ENCODE peak calls at places on chromosomes 13 and 19, in nine cellular contexts. D, M, A, V, I, C, T, E and Y are unnamed samples.

GRCh38 chr19:56076413-56076998 is 44.6 kb downstream of the ZNF787 start:
- DNase-seq in D (no peak), M (peak), A (peak), V (peak), I (peak), C (peak), T (peak), E (peak), Y (peak)

GRCh38 chr19:40190891-40191835 is at the start of gene MAP3K10:
- DNase-seq in D (peak), M (peak), A (peak), V (peak), I (peak), C (peak), T (peak), E (peak), Y (peak)

GRCh38 chr19:55370305-55370988 is at the start of gene IL11:
- DNase-seq in D (no peak), M (no peak), A (no peak), V (no peak), I (no peak), C (peak), T (no peak), E (peak), Y (no peak)

GRCh38 chr19:1780272-1780957 is 27.1 kb downstream of the ONECUT3 start:
- DNase-seq in D (no peak), M (no peak), A (no peak), V (no peak), I (no peak), C (peak), T (no peak), E (peak), Y (peak)

GRCh38 chr13:111893071-111893606 is 173.8 kb upstream of the SOX1 start:
- DNase-seq in D (no peak), M (no peak), A (peak), V (no peak), I (no peak), C (no peak), T (no peak), E (no peak), Y (no peak)

GRCh38 chr13:67438465-67438864 is 208.3 kb upstream of the PCDH9 start:
- DNase-seq in D (no peak), M (no peak), A (peak), V (no peak), I (no peak), C (peak), T (no peak), E (no peak), Y (no peak)

GRCh38 chr13:99642006-99642405 is 140.7 kb downstream of the TM9SF2 start:
- DNase-seq in D (no peak), M (no peak), A (no peak), V (no peak), I (no peak), C (no peak), T (no peak), E (no peak), Y (no peak)

GRCh38 chr13:80033286-80033685 is 307.6 kb downstream of the SPRY2 start:
- DNase-seq in D (no peak), M (no peak), A (no peak), V (no peak), I (no peak), C (peak), T (no peak), E (no peak), Y (no peak)

GRCh38 chr19:42032428-42032827 is 37.6 kb downstream of the GRIK5 start:
- DNase-seq in D (no peak), M (no peak), A (no peak), V (no peak), I (no peak), C (peak), T (no peak), E (no peak), Y (peak)

GRCh38 chr13:113420833-113421600 is 32.3 kb downstream of the ADPRHL1 start:
- DNase-seq in D (no peak), M (no peak), A (no peak), V (no peak), I (no peak), C (no peak), T (no peak), E (no peak), Y (no peak)

GRCh38 chr19:38837656-38838121 is 6.1 kb upstream of the ECH1 start:
- DNase-seq in D (no peak), M (no peak), A (no peak), V (no peak), I (no peak), C (peak), T (no peak), E (peak), Y (peak)

GRCh38 chr19:6110360-6110977 is at the start of gene RFX2:
- DNase-seq in D (peak), M (peak), A (peak), V (peak), I (peak), C (peak), T (peak), E (peak), Y (peak)

GRCh38 chr13:40318366-40318765 is 348.1 kb downstream of the FOXO1 start:
- DNase-seq in D (no peak), M (no peak), A (peak), V (no peak), I (peak), C (no peak), T (peak), E (peak), Y (peak)

GRCh38 chr13:107450931-107451330 is 764.4 kb downstream of the LIG4 start:
- DNase-seq in D (peak), M (peak), A (no peak), V (no peak), I (no peak), C (peak), T (no peak), E (peak), Y (no peak)

GRCh38 chr13:22040810-22041364 is 370.0 kb downstream of the FGF9 start:
- DNase-seq in D (no peak), M (no peak), A (no peak), V (no peak), I (no peak), C (no peak), T (peak), E (no peak), Y (no peak)

GRCh38 chr13:36920612-36921185 is 661 bp upstream of the SMAD9 start:
- DNase-seq in D (no peak), M (no peak), A (peak), V (no peak), I (no peak), C (no peak), T (no peak), E (no peak), Y (no peak)

GRCh38 chr13:113022391-113023216 is 53.6 kb downstream of the MCF2L start:
- DNase-seq in D (no peak), M (no peak), A (peak), V (no peak), I (no peak), C (no peak), T (no peak), E (no peak), Y (peak)

DNA sequence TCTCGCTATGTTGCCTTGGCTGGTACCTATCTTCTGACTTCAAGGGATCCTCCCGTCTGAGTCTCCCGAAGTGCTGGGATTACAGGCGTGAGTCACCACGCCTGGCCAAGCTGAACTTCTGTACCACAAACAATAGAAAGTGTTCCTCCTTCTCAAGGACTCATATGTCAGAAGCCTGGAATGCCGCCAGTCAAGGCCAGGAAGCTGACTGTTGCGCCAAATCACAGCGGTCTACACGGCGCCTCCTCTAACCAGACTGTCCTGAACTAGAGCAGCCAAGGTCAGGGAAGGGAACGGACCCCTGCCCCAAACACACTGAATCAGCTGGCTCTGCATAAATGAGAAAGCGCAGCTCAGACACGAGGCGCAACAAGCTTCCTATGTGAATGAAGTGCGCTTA is 14.6 kb downstream of the RAB20 start:
- DNase-seq in D (no peak), M (peak), A (no peak), V (no peak), I (no peak), C (peak), T (peak), E (peak), Y (peak)
- H3K27ac ChIP-seq in D (no peak), M (no peak), A (no peak), V (no peak), I (no peak), C (peak), T (peak), E (no peak), Y (peak)

DNA sequence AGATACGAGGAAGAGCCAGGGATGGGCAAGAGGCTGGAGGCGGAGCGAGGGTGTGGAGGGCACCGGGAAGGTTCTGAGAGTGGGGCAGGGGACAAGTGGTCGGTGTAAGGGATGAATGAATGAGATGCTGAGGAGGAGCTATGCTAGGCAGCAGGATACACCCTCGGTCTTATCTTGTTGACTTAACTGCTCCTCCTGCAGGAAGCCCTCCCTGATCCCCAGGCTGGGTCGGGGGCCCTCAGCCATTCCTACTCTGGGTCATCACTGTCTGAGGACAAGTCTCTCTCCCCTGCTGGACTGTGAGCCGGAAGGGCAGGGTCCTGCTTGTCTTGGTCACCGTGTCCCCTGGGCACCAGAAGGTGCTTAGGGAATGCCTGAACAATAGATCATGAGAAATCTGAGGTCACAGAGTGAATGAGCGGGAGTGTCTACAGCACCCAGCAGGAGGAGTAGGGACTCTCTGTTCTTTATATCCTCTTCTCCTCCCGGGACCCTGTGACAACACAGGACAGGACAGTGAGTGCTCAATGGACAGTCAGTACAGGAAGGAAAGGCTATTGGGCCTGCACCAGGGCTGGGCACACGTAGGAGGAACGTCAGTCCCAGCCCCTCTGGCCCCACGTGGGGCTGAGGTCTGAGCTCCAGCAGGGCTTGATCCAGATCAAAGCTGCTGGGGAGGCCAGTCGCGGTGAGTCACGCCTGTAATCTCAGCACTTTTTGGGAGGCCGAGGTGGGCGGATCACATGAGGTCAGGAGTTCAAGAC is 6.5 kb downstream of the NKPD1 start:
- DNase-seq in D (no peak), M (no peak), A (no peak), V (no peak), I (peak), C (peak), T (peak), E (peak), Y (peak)
- H3K4me3 ChIP-seq in D (peak), M (no peak), A (peak), V (no peak), I (no peak), C (no peak), T (no peak), E (peak), Y (no peak)

DNA sequence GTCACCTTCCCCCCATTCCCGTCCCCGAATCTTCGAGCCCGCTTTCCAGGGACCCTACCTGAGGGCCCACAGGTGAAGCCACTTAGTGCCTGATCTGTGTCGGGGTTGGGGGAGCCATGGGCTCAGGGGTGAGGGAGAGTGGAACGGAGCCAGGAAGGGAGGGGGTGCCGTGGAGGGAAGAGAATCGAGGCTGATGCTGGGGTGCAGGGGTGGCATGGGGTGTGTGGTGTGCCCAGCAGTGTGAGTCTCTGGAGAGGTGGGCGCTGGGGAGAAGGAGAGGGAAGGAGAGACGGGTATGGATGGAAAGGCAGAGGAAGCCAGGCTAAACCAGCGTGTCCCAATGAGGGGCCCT is 1.1 kb upstream of the HPN start:
- DNase-seq in D (no peak), M (no peak), A (no peak), V (no peak), I (no peak), C (no peak), T (no peak), E (no peak), Y (no peak)
- H3K27ac ChIP-seq in D (no peak), M (peak), A (peak), V (no peak), I (peak), C (no peak), T (peak), E (no peak), Y (no peak)

GRCh38 chr19:48867922-48868195 is 558 bp downstream of the PLEKHA4 start:
- DNase-seq in D (no peak), M (no peak), A (no peak), V (no peak), I (no peak), C (no peak), T (no peak), E (no peak), Y (no peak)
- H3K4me3 ChIP-seq in D (peak), M (peak), A (no peak), V (no peak), I (no peak), C (no peak), T (no peak), E (peak), Y (no peak)

DNA sequence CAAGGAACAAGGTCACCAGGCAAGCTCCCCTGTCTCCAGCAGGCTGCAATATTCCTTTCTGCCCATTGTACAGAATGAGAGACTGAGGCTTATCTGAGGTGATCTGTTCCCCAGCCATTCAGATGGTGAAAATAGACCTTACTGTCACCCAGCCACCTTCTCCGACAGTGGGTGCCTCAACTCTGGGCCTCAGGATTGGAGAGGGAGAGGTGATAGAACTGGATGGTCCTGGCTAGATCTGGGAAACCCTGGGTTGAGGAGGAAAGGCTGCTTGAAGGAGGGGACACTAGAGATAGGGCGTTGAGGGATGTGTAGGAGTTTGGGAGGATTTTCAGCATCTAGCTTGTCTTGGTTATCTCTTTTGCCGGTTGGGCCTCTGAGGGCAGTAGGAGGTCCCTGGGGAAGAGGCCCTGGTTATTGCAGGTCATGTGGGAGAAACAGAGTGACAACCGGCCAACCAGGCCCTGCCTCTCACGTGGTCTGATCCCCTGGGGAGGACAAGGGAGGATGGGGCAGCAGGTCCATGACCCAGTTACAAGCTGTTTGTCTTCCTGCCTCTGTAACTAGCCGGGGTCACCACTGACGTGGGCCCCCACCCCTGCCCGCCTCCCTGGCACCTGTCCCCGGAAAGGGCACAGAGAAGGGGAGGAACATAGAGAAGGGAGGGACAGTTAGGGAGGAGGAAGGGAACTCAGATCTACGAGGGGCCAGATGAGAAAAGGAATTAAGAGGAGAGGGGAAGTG is 8.2 kb downstream of the NFIC start:
- DNase-seq in D (no peak), M (peak), A (no peak), V (no peak), I (no peak), C (no peak), T (peak), E (peak), Y (no peak)
- H3K27ac ChIP-seq in D (peak), M (peak), A (no peak), V (no peak), I (no peak), C (no peak), T (peak), E (peak), Y (no peak)

GRCh38 chr13:108920137-108920536 is 290.7 kb downstream of the MYO16 start:
- DNase-seq in D (no peak), M (no peak), A (no peak), V (no peak), I (no peak), C (no peak), T (no peak), E (no peak), Y (no peak)
- H3K4me3 ChIP-seq in D (no peak), M (no peak), A (no peak), V (no peak), I (no peak), C (no peak), T (no peak), E (no peak), Y (no peak)

GRCh38 chr13:38804061-38804460 is 117.2 kb downstream of the FREM2 start:
- DNase-seq in D (no peak), M (no peak), A (no peak), V (no peak), I (no peak), C (no peak), T (no peak), E (no peak), Y (no peak)
- H3K27ac ChIP-seq in D (no peak), M (no peak), A (no peak), V (no peak), I (no peak), C (no peak), T (no peak), E (no peak), Y (no peak)